ENCODE peak calls at places on chromosomes 16 and 17, in five cellular contexts. One of them, this sample, is unnamed.

GRCh38 chr17:16988749-16989229 is 16.9 kb upstream of the TNFRSF13B start:
- DNase-seq in cardiac fibroblast: peak
- DNase-seq in colonic mucosa: no peak
- DNase-seq in fibroblast of the aortic adventitia: no peak
- DNase-seq in ovary: no peak
- DNase-seq in this sample: no peak

GRCh38 chr17:67265620-67266019 is 20.6 kb upstream of the HELZ start:
- DNase-seq in cardiac fibroblast: no peak
- DNase-seq in colonic mucosa: no peak
- DNase-seq in ovary: no peak
- DNase-seq in fibroblast of the aortic adventitia: no peak
- DNase-seq in this sample: no peak

GRCh38 chr17:39209317-39210092 is 9.4 kb downstream of the RPL19 start:
- DNase-seq in fibroblast of the aortic adventitia: peak
- DNase-seq in colonic mucosa: peak
- DNase-seq in ovary: peak
- DNase-seq in cardiac fibroblast: peak
- DNase-seq in this sample: peak

GRCh38 chr17:32114536-32114935 is 27.8 kb upstream of the RHOT1 start:
- DNase-seq in fibroblast of the aortic adventitia: no peak
- DNase-seq in ovary: no peak
- DNase-seq in colonic mucosa: no peak
- DNase-seq in cardiac fibroblast: no peak
- DNase-seq in this sample: no peak

GRCh38 chr17:79715318-79716182 is 15.2 kb upstream of the ENPP7 start:
- DNase-seq in fibroblast of the aortic adventitia: no peak
- DNase-seq in colonic mucosa: peak
- DNase-seq in ovary: no peak
- DNase-seq in cardiac fibroblast: no peak
- DNase-seq in this sample: no peak

GRCh38 chr17:46791531-46791930 is 27.0 kb downstream of the WNT3 start:
- DNase-seq in ovary: no peak
- DNase-seq in colonic mucosa: no peak
- DNase-seq in cardiac fibroblast: no peak
- DNase-seq in fibroblast of the aortic adventitia: no peak
- DNase-seq in this sample: no peak

GRCh38 chr16:50593410-50594139 is 45.4 kb downstream of the NKD1 start:
- DNase-seq in colonic mucosa: no peak
- DNase-seq in cardiac fibroblast: no peak
- DNase-seq in fibroblast of the aortic adventitia: no peak
- DNase-seq in ovary: no peak
- DNase-seq in this sample: peak

GRCh38 chr16:65657051-65657450 is 535.2 kb upstream of the CDH11 start:
- DNase-seq in ovary: no peak
- DNase-seq in colonic mucosa: no peak
- DNase-seq in fibroblast of the aortic adventitia: no peak
- DNase-seq in cardiac fibroblast: no peak
- DNase-seq in this sample: no peak

GRCh38 chr17:36592316-36592710 is 634 bp downstream of the DHRS11 start:
- DNase-seq in colonic mucosa: peak
- DNase-seq in cardiac fibroblast: no peak
- DNase-seq in fibroblast of the aortic adventitia: no peak
- DNase-seq in ovary: peak
- DNase-seq in this sample: peak

GRCh38 chr17:263271-263670 is 81.8 kb upstream of the DOC2B start:
- DNase-seq in ovary: peak
- DNase-seq in cardiac fibroblast: no peak
- DNase-seq in colonic mucosa: peak
- DNase-seq in fibroblast of the aortic adventitia: no peak
- DNase-seq in this sample: no peak

GRCh38 chr16:27906883-27907282 is 156.6 kb downstream of the GSG1L start:
- DNase-seq in fibroblast of the aortic adventitia: no peak
- DNase-seq in colonic mucosa: no peak
- DNase-seq in ovary: no peak
- DNase-seq in cardiac fibroblast: peak
- DNase-seq in this sample: no peak

GRCh38 chr16:25073849-25074248 is 37.7 kb upstream of the LCMT1 start:
- DNase-seq in fibroblast of the aortic adventitia: no peak
- DNase-seq in ovary: no peak
- DNase-seq in cardiac fibroblast: no peak
- DNase-seq in colonic mucosa: no peak
- DNase-seq in this sample: no peak

GRCh38 chr17:32870969-32871368 is 6.0 kb downstream of the MYO1D start:
- DNase-seq in cardiac fibroblast: peak
- DNase-seq in ovary: no peak
- DNase-seq in fibroblast of the aortic adventitia: peak
- DNase-seq in colonic mucosa: no peak
- DNase-seq in this sample: no peak

GRCh38 chr17:58886514-58886913 is 130.9 kb downstream of the PPM1E start:
- DNase-seq in cardiac fibroblast: no peak
- DNase-seq in fibroblast of the aortic adventitia: no peak
- DNase-seq in colonic mucosa: no peak
- DNase-seq in ovary: no peak
- DNase-seq in this sample: no peak

GRCh38 chr17:51165680-51166197 is 472 bp upstream of the NME2 start:
- DNase-seq in fibroblast of the aortic adventitia: no peak
- DNase-seq in cardiac fibroblast: no peak
- DNase-seq in colonic mucosa: no peak
- DNase-seq in ovary: peak
- DNase-seq in this sample: no peak

GRCh38 chr16:66475232-66475631 is 48.1 kb downstream of the BEAN1 start:
- DNase-seq in colonic mucosa: no peak
- DNase-seq in cardiac fibroblast: no peak
- DNase-seq in ovary: no peak
- DNase-seq in fibroblast of the aortic adventitia: no peak
- DNase-seq in this sample: no peak

GRCh38 chr17:73743802-73744201 is 99.6 kb upstream of the SDK2 start:
- DNase-seq in fibroblast of the aortic adventitia: no peak
- DNase-seq in colonic mucosa: peak
- DNase-seq in ovary: no peak
- DNase-seq in cardiac fibroblast: no peak
- DNase-seq in this sample: no peak

GRCh38 chr16:11491524-11491923 is 95.2 kb downstream of the LITAF start:
- DNase-seq in fibroblast of the aortic adventitia: no peak
- DNase-seq in ovary: no peak
- DNase-seq in cardiac fibroblast: no peak
- DNase-seq in colonic mucosa: peak
- DNase-seq in this sample: no peak

GRCh38 chr16:526181-527014 is 1.1 kb upstream of the CAPN15 start:
- DNase-seq in colonic mucosa: no peak
- DNase-seq in fibroblast of the aortic adventitia: peak
- DNase-seq in ovary: peak
- DNase-seq in cardiac fibroblast: peak
- DNase-seq in this sample: peak

GRCh38 chr16:4790871-4791270 is 2.7 kb upstream of the SEPTIN12 start:
- DNase-seq in ovary: no peak
- DNase-seq in fibroblast of the aortic adventitia: no peak
- DNase-seq in cardiac fibroblast: peak
- DNase-seq in colonic mucosa: no peak
- DNase-seq in this sample: no peak

GRCh38 chr17:77581480-77581879 is 377.0 kb upstream of the TNRC6C start:
- DNase-seq in fibroblast of the aortic adventitia: peak
- DNase-seq in cardiac fibroblast: peak
- DNase-seq in ovary: no peak
- DNase-seq in colonic mucosa: no peak
- DNase-seq in this sample: peak

GRCh38 chr17:34413443-34414076 is 50.5 kb upstream of the CCL1 start:
- DNase-seq in colonic mucosa: no peak
- DNase-seq in ovary: no peak
- DNase-seq in fibroblast of the aortic adventitia: peak
- DNase-seq in cardiac fibroblast: peak
- DNase-seq in this sample: no peak

GRCh38 chr17:42895185-42895555 is 5.4 kb upstream of the G6PC1 start:
- DNase-seq in fibroblast of the aortic adventitia: peak
- DNase-seq in colonic mucosa: peak
- DNase-seq in ovary: peak
- DNase-seq in cardiac fibroblast: peak
- DNase-seq in this sample: peak

GRCh38 chr16:87570938-87571867 is 31.1 kb upstream of the JPH3 start:
- DNase-seq in ovary: peak
- DNase-seq in cardiac fibroblast: peak
- DNase-seq in fibroblast of the aortic adventitia: peak
- DNase-seq in colonic mucosa: peak
- DNase-seq in this sample: peak

GRCh38 chr16:81036751-81037350 is 1.2 kb downstream of the ATMIN start:
- DNase-seq in cardiac fibroblast: peak
- DNase-seq in ovary: no peak
- DNase-seq in fibroblast of the aortic adventitia: peak
- DNase-seq in colonic mucosa: peak
- DNase-seq in this sample: peak

GRCh38 chr17:77628035-77628434 is 330.5 kb upstream of the TNRC6C start:
- DNase-seq in cardiac fibroblast: no peak
- DNase-seq in ovary: no peak
- DNase-seq in colonic mucosa: no peak
- DNase-seq in fibroblast of the aortic adventitia: no peak
- DNase-seq in this sample: no peak

GRCh38 chr17:1473841-1474240 is 17.8 kb upstream of the CRK start:
- DNase-seq in colonic mucosa: no peak
- DNase-seq in cardiac fibroblast: no peak
- DNase-seq in fibroblast of the aortic adventitia: no peak
- DNase-seq in ovary: no peak
- DNase-seq in this sample: no peak

GRCh38 chr16:49487746-49488145 is 114.1 kb downstream of the C16orf78 start:
- DNase-seq in colonic mucosa: no peak
- DNase-seq in ovary: peak
- DNase-seq in cardiac fibroblast: no peak
- DNase-seq in fibroblast of the aortic adventitia: no peak
- DNase-seq in this sample: no peak

GRCh38 chr17:81471804-81472456 is 40.7 kb downstream of the ACTG1 start:
- DNase-seq in colonic mucosa: peak
- DNase-seq in cardiac fibroblast: peak
- DNase-seq in fibroblast of the aortic adventitia: peak
- DNase-seq in ovary: peak
- DNase-seq in this sample: peak

GRCh38 chr16:22683730-22684280 is 130.2 kb upstream of the HS3ST2 start:
- DNase-seq in fibroblast of the aortic adventitia: no peak
- DNase-seq in ovary: no peak
- DNase-seq in cardiac fibroblast: no peak
- DNase-seq in colonic mucosa: no peak
- DNase-seq in this sample: no peak

GRCh38 chr16:57141822-57142631 is 43.8 kb downstream of the PSME3IP1 start:
- DNase-seq in colonic mucosa: no peak
- DNase-seq in ovary: no peak
- DNase-seq in fibroblast of the aortic adventitia: no peak
- DNase-seq in cardiac fibroblast: no peak
- DNase-seq in this sample: no peak
- H3K4me3 ChIP-seq in colonic mucosa: no peak
- H3K4me3 ChIP-seq in ovary: no peak
- H3K4me3 ChIP-seq in fibroblast of the aortic adventitia: no peak
- H3K4me3 ChIP-seq in cardiac fibroblast: no peak
- H3K4me3 ChIP-seq in this sample: no peak

DNA sequence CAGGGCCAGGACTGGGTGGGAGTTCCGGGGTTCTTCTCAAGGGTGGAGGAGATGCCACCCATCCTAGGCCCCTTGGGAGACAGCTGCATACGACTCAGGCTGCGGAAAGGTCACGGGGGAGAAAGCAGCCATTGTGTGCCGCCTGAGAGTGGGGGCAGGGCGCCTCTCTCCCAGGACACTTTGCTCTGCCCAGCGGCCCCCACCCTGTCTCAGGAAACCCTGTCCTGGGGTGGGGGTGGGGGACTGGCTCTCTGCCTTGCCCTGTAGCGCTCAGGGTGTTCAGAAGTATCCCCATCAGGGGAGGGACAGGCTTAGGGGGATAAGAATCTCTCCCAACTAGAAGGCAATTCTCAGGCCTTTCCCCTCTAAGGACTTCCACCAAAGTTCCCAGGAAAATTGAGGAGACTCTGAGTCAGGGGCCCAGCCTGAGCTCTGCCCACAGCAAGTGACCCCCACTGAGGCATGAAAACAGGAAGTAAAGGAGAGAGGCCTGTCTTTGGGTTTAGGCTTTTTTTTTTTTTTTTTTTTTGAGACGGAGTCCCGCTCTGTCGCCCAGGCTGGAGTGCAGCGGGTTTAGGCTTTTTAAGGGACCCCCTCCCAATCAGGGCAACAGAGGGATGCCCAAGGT is 4.9 kb downstream of the GIT1 start:
- DNase-seq in cardiac fibroblast: no peak
- DNase-seq in fibroblast of the aortic adventitia: no peak
- DNase-seq in colonic mucosa: no peak
- DNase-seq in ovary: no peak
- DNase-seq in this sample: no peak
- H3K4me3 ChIP-seq in cardiac fibroblast: no peak
- H3K4me3 ChIP-seq in fibroblast of the aortic adventitia: no peak
- H3K4me3 ChIP-seq in colonic mucosa: no peak
- H3K4me3 ChIP-seq in ovary: no peak
- H3K4me3 ChIP-seq in this sample: no peak

GRCh38 chr17:76528156-76528527 is 9.4 kb downstream of the CYGB start:
- DNase-seq in ovary: no peak
- DNase-seq in cardiac fibroblast: no peak
- DNase-seq in fibroblast of the aortic adventitia: no peak
- DNase-seq in colonic mucosa: no peak
- DNase-seq in this sample: no peak
- H3K4me3 ChIP-seq in ovary: no peak
- H3K4me3 ChIP-seq in cardiac fibroblast: peak
- H3K4me3 ChIP-seq in fibroblast of the aortic adventitia: no peak
- H3K4me3 ChIP-seq in colonic mucosa: no peak
- H3K4me3 ChIP-seq in this sample: peak

GRCh38 chr17:48026503-48027321 is 10.9 kb downstream of the COPZ2 start:
- DNase-seq in fibroblast of the aortic adventitia: peak
- DNase-seq in cardiac fibroblast: peak
- DNase-seq in ovary: peak
- DNase-seq in colonic mucosa: peak
- DNase-seq in this sample: peak
- H3K4me3 ChIP-seq in fibroblast of the aortic adventitia: no peak
- H3K4me3 ChIP-seq in cardiac fibroblast: no peak
- H3K4me3 ChIP-seq in ovary: no peak
- H3K4me3 ChIP-seq in colonic mucosa: no peak
- H3K4me3 ChIP-seq in this sample: no peak